ENCODE peak calls at places on chromosomes 3 and 15, in six cellular contexts. G is HuH-7.5, O is heart left ventricle, B is hepatocyte, M is lung, L is right cardiac atrium. A is an unnamed sample.

GRCh38 chr15:71168163-71168832 is 53.0 kb downstream of the THSD4 start:
- DNase-seq in B (peak), M (no peak), L (no peak), G (peak), O (peak), A (no peak)

GRCh38 chr3:158103131-158103955 is 2.9 kb downstream of the SHOX2 start:
- DNase-seq in O (peak), L (peak), B (peak), G (no peak), M (no peak), A (no peak)

GRCh38 chr3:143070977-143071551 is 48.5 kb upstream of the CHST2 start:
- DNase-seq in G (no peak), O (no peak), M (no peak), B (peak), L (no peak), A (peak)

GRCh38 chr3:57793737-57794187 is 37.7 kb downstream of the SLMAP start:
- DNase-seq in M (no peak), B (no peak), O (no peak), L (no peak), G (no peak), A (no peak)

GRCh38 chr15:96316953-96317629 is 13.4 kb upstream of the NR2F2 start:
- DNase-seq in M (no peak), G (no peak), L (no peak), O (no peak), B (no peak), A (no peak)

GRCh38 chr3:141268281-141268680 is 36.7 kb downstream of the PXYLP1 start:
- DNase-seq in O (no peak), B (no peak), L (no peak), M (no peak), G (no peak), A (no peak)

GRCh38 chr15:52113708-52114107 is 1.1 kb upstream of the BCL2L10 start:
- DNase-seq in O (no peak), B (no peak), M (no peak), L (no peak), G (no peak), A (no peak)

GRCh38 chr15:59206623-59207183 is at the start of gene LDHAL6B:
- DNase-seq in G (no peak), M (no peak), O (no peak), B (no peak), L (no peak), A (no peak)

GRCh38 chr15:58546635-58547627 is 115.1 kb downstream of the LIPC start:
- DNase-seq in G (no peak), O (peak), B (no peak), L (peak), M (peak), A (peak)

GRCh38 chr3:178318957-178319528 is 217.2 kb upstream of the KCNMB2 start:
- DNase-seq in L (no peak), B (peak), G (no peak), M (no peak), O (no peak), A (peak)

GRCh38 chr15:88656760-88657221 is 18.0 kb downstream of the ISG20 start:
- DNase-seq in L (no peak), G (no peak), M (peak), B (no peak), O (no peak), A (no peak)

GRCh38 chr3:112477891-112478290 is 21.4 kb downstream of the BTLA start:
- DNase-seq in B (no peak), M (no peak), G (no peak), O (no peak), L (no peak), A (no peak)

GRCh38 chr3:50390523-50391177 is 31.3 kb upstream of the TMEM115 start:
- DNase-seq in L (peak), M (peak), B (peak), G (no peak), O (peak), A (no peak)

GRCh38 chr15:59722451-59722850 is 33.3 kb upstream of the BNIP2 start:
- DNase-seq in O (no peak), L (no peak), M (peak), G (no peak), B (no peak), A (no peak)

GRCh38 chr3:176867681-176868663 is 329.3 kb downstream of the TBL1XR1 start:
- DNase-seq in G (no peak), O (no peak), M (peak), L (no peak), B (peak), A (no peak)

GRCh38 chr3:26345613-26346012 is 277.0 kb upstream of the LRRC3B start:
- DNase-seq in G (no peak), B (no peak), M (no peak), L (no peak), O (no peak), A (no peak)

GRCh38 chr3:179726075-179726742 is 73.4 kb downstream of the USP13 start:
- DNase-seq in B (no peak), G (no peak), L (no peak), M (no peak), O (peak), A (no peak)

GRCh38 chr3:101381809-101382208 is 61.4 kb upstream of the IMPG2 start:
- DNase-seq in L (no peak), O (no peak), B (peak), M (no peak), G (peak), A (peak)

GRCh38 chr15:87267798-87268197 is 988.7 kb downstream of the NTRK3 start:
- DNase-seq in M (no peak), B (no peak), L (no peak), G (no peak), O (no peak), A (no peak)

GRCh38 chr3:189406148-189406547 is 225.0 kb upstream of the TP63 start:
- DNase-seq in M (no peak), B (no peak), L (no peak), O (no peak), G (no peak), A (no peak)

GRCh38 chr3:44929782-44930181 is 46.2 kb downstream of the ZDHHC3 start:
- DNase-seq in G (no peak), M (no peak), O (no peak), L (no peak), B (no peak), A (no peak)

GRCh38 chr3:42572278-42572677 is 9.5 kb downstream of the SEC22C start:
- DNase-seq in M (no peak), B (peak), L (no peak), O (no peak), G (peak), A (peak)

A was measured in trophoblast cell.